ENCODE peak calls at places on chromosomes 13 and 19, in nine cellular contexts. K is transverse colon, U is HCT116, N is upper lobe of left lung, S is K562, P is H1, Y is suprapubic skin, C is stomach, M is GM12878. H is an unnamed sample. For H3K4me1, the result is how much of the 10 kb centered on the place peaks cover.

GRCh38 chr19:54029930-54030490 is 33.7 kb downstream of the VSTM1 start:
- DNase-seq in K (peak), U (peak), N (no peak), S (peak), P (peak), Y (no peak), C (peak), M (no peak), H (no peak)

GRCh38 chr13:111973186-111974064 is 93.5 kb upstream of the SOX1 start:
- DNase-seq in K (no peak), U (no peak), N (no peak), S (no peak), P (no peak), Y (no peak), C (no peak), M (no peak), H (no peak)

GRCh38 chr19:45166723-45167252 is 6.0 kb upstream of the NKPD1 start:
- DNase-seq in K (no peak), U (no peak), N (no peak), S (no peak), P (no peak), Y (no peak), C (no peak), M (no peak), H (no peak)

GRCh38 chr13:28438598-28439334 is 56.2 kb downstream of the FLT1 start:
- DNase-seq in K (no peak), U (no peak), N (no peak), S (no peak), P (no peak), Y (no peak), C (no peak), M (no peak), H (no peak)

GRCh38 chr13:52048516-52048915 is 24.0 kb downstream of the UTP14C start:
- DNase-seq in K (no peak), U (no peak), N (no peak), S (no peak), P (no peak), Y (no peak), C (no peak), M (no peak), H (no peak)

GRCh38 chr19:50563597-50563996 is 4.6 kb downstream of the LRRC4B start:
- DNase-seq in K (no peak), U (no peak), N (no peak), S (no peak), P (no peak), Y (no peak), C (no peak), M (no peak), H (no peak)

GRCh38 chr19:944171-944567 is 18.3 kb downstream of the ARID3A start:
- DNase-seq in K (peak), U (no peak), N (peak), S (peak), P (no peak), Y (no peak), C (peak), M (no peak), H (no peak)

GRCh38 chr13:114100446-114101320 is 31.7 kb downstream of the RASA3 start:
- DNase-seq in K (peak), U (no peak), N (peak), S (no peak), P (no peak), Y (peak), C (no peak), M (no peak), H (no peak)

GRCh38 chr13:20911037-20911436 is 8.5 kb upstream of the XPO4 start:
- DNase-seq in K (no peak), U (no peak), N (no peak), S (no peak), P (no peak), Y (no peak), C (no peak), M (no peak), H (no peak)

GRCh38 chr19:35534803-35535480 is 1.7 kb downstream of the GAPDHS start:
- DNase-seq in K (no peak), U (no peak), N (no peak), S (no peak), P (no peak), Y (no peak), C (no peak), M (no peak), H (no peak)

GRCh38 chr19:5492813-5493409 is 37.7 kb downstream of the ZNRF4 start:
- DNase-seq in K (no peak), U (no peak), N (no peak), S (no peak), P (no peak), Y (no peak), C (no peak), M (no peak), H (no peak)

GRCh38 chr19:54325194-54325621 is 12.2 kb upstream of the LILRA5 start:
- DNase-seq in K (no peak), U (peak), N (no peak), S (peak), P (peak), Y (no peak), C (no peak), M (no peak), H (no peak)

GRCh38 chr13:50376895-50377575 is 361.8 kb downstream of the KCNRG start:
- DNase-seq in K (no peak), U (no peak), N (no peak), S (no peak), P (peak), Y (no peak), C (no peak), M (no peak), H (peak)

GRCh38 chr19:2549701-2550191 is 73.8 kb downstream of the GADD45B start:
- DNase-seq in K (peak), U (no peak), N (peak), S (no peak), P (no peak), Y (peak), C (peak), M (no peak), H (no peak)

GRCh38 chr13:48492123-48493075 is 40.5 kb downstream of the RCBTB2 start:
- DNase-seq in K (peak), U (no peak), N (no peak), S (no peak), P (no peak), Y (peak), C (peak), M (peak), H (no peak)

GRCh38 chr13:95624020-95624419 is 20.5 kb downstream of the DZIP1 start:
- DNase-seq in K (no peak), U (peak), N (no peak), S (peak), P (peak), Y (no peak), C (no peak), M (no peak), H (no peak)

GRCh38 chr13:47639716-47640447 is 361.2 kb downstream of the SUCLA2 start:
- DNase-seq in K (no peak), U (no peak), N (no peak), S (no peak), P (no peak), Y (no peak), C (no peak), M (no peak), H (no peak)

GRCh38 chr19:5929179-5929578 is 15.1 kb downstream of the CAPS start:
- DNase-seq in K (no peak), U (no peak), N (no peak), S (no peak), P (no peak), Y (no peak), C (no peak), M (no peak), H (no peak)

GRCh38 chr19:52670046-52670445 is 31.9 kb upstream of the ZNF83 start:
- DNase-seq in K (peak), U (peak), N (no peak), S (no peak), P (no peak), Y (no peak), C (no peak), M (no peak), H (no peak)

GRCh38 chr19:7101498-7102253 is 32.2 kb downstream of the ZNF557 start:
- DNase-seq in K (no peak), U (no peak), N (no peak), S (no peak), P (no peak), Y (no peak), C (no peak), M (no peak), H (no peak)

GRCh38 chr19:44905437-44906160 is at the start of gene APOE:
- DNase-seq in K (peak), U (no peak), N (no peak), S (peak), P (peak), Y (no peak), C (no peak), M (no peak), H (no peak)

GRCh38 chr13:21240586-21240985 is 64.1 kb downstream of the MRPL57 start:
- DNase-seq in K (no peak), U (no peak), N (no peak), S (no peak), P (no peak), Y (no peak), C (no peak), M (no peak), H (no peak)

DNA sequence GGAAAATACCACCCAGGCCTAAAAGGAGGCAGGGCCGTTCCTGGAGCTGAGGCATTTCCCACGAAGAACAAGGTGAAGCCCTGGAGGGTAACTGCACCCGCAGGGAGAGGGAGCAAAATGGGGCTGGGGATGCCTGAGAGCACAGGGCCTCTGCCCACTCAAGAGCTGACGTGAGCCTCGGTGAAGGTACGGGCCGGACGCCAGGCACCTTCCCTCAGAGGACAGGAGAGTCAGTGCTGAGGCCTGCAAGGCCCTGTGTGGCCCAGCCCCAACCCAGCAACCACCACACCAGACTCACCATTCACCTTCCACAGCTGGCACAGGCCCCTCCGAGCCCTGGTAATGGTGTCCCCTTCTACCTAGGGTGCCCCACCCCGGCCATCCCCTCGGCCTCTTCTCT is 36.3 kb downstream of the DNMT1 start:
- DNase-seq in K (no peak), U (no peak), N (peak), S (no peak), P (no peak), Y (no peak), C (no peak), M (no peak), H (no peak)
- TF ChIP-seq POLR2AphosphoS5 in K (no peak), U (no peak), N (no peak), S (no peak), P (no peak), Y (no peak), C (no peak), M (peak), H (no peak)

GRCh38 chr19:3632098-3632497 is 5.5 kb upstream of the CACTIN start:
- DNase-seq in K (no peak), U (no peak), N (peak), S (no peak), P (no peak), Y (no peak), C (no peak), M (no peak), H (no peak)
- TF ChIP-seq POLR2A in K (no peak), U (no peak), N (no peak), S (no peak), P (no peak), Y (no peak), C (no peak), M (no peak), H (no peak)

DNA sequence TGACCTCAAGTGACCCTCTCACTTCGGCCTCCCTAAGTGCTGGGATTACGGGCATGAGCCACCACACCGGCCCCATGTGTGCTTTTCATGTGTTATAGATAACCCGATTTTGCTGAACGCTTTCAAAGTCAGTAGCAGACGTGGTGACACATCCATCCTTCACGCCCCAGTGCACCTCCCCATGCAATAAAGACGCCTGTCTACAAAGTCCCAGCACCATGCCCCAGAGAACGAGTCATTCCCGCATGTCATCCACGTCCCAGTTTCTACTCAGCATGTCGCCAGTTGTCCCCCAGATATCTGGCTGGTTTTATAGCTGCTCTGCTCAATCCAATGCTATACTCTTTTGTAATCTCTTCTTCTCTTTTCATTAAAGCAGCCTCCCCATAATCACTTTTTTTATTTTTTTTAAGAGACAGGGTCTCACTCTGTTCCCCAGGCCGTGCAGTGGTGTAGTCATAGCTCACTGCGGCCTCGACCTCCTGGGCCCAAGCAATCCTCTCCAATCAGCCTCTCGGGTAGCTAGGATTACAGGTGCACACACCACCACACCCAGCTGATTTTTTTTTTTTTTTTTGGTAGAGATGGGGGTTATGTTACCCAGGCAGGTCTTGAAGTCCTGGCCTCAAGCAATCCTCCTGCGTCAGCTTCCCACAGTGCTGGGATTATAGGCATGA is 42.5 kb downstream of the DNM2 start:
- DNase-seq in K (peak), U (peak), N (no peak), S (no peak), P (no peak), Y (no peak), C (no peak), M (no peak), H (no peak)
- H3K4me1 ChIP-seq in K (under half), U (under half), N (half or more), S (under half), P (under half), Y (half or more), C (half or more), M (under half), H (half or more)

DNA sequence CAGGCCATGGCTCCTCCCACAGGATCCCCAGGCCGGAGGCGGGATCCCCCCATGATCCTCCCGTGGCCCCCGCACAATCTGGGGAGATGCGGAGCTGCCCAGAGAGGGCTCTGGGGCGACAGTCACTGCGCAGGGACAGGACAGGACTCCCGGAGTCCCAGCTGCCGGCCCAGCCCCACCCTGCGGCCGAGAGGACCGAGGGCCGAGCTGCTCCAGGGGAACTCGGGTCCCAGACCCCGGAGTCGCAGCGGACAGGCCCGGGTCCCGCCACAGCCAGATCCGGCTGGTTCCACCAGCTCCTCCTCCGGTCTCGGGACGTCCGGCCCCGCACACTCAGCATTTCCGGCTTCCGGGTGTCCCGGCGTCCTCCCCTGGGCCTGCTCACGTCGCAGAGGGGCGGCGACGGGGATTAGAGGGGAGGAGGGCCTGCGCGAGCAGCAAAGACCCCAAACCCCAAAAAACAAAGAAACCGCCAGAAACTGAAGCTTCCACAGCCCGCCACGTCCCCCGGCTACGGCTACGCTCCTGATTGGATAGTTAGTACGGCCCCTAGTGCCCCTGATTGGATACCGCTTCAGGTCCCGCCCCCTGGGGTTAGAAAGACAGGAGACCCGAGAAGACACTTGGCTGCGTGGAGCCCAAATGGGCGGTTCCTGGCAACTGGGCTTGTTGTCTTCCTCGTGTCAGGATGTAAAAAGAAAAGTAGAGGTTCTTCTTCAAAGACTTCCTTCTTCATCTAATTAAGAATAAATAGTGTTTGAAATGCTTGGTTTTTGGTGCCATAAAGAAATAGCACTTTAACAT is 21.3 kb upstream of the OR10H1 start:
- DNase-seq in K (peak), U (peak), N (peak), S (peak), P (no peak), Y (peak), C (peak), M (peak), H (no peak)
- TF ChIP-seq POLR2AphosphoS5 in K (peak), U (peak), N (peak), S (peak), P (no peak), Y (peak), C (peak), M (peak), H (peak)

GRCh38 chr13:108760129-108760528 is 130.7 kb downstream of the MYO16 start:
- DNase-seq in K (no peak), U (no peak), N (no peak), S (no peak), P (no peak), Y (no peak), C (no peak), M (no peak), H (no peak)

GRCh38 chr13:108755084-108755483 is 125.7 kb downstream of the MYO16 start:
- DNase-seq in K (no peak), U (no peak), N (no peak), S (no peak), P (no peak), Y (no peak), C (no peak), M (no peak), H (no peak)
- TF ChIP-seq POLR2A in K (no peak), U (no peak), N (no peak), S (no peak), P (no peak), Y (no peak), C (no peak), M (no peak), H (no peak)

DNA sequence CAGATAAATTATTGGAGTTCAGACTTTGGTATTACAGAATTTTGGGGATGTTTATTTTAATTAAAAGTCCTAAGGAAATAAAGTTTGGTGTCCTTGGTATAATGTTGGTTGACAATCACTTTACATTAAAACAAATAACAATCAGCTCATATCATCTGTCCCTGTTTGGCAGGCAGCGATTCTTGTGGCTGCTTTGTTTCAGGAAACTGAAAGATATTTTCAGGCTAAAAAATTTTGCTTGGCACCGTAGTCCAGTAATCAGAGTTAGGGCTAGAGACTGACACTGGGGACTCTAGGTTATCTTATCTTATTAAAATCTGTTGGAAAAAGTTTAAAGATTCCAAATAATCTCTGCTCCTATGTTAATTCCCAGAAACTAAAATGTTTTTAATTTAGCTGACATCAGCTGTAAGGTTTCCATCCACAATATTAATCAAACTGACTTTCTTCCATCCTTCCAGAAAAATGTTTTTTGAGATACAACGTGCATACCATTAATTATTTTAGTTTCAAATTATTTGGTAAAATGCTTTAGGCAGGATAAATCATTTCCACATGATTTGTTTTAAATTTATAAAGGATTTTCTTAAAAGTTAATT is 97.6 kb downstream of the ZIC5 start:
- DNase-seq in K (no peak), U (no peak), N (no peak), S (no peak), P (no peak), Y (no peak), C (no peak), M (no peak), H (no peak)
- H3K4me1 ChIP-seq in K (under half), U (under half), N (under half), S (under half), P (under half), Y (under half), C (under half), M (under half), H (under half)

GRCh38 chr19:39097721-39098120 is 13.6 kb downstream of the ACP7 start:
- DNase-seq in K (no peak), U (no peak), N (no peak), S (no peak), P (no peak), Y (no peak), C (no peak), M (no peak), H (no peak)

GRCh38 chr19:39099341-39099740 is 15.2 kb downstream of the ACP7 start:
- DNase-seq in K (no peak), U (no peak), N (no peak), S (no peak), P (no peak), Y (no peak), C (no peak), M (no peak), H (no peak)

GRCh38 chr19:39098365-39099269 is 14.4 kb downstream of the ACP7 start:
- DNase-seq in K (no peak), U (no peak), N (peak), S (no peak), P (peak), Y (no peak), C (no peak), M (no peak), H (no peak)

GRCh38 chr19:39103151-39103550 is 19.0 kb downstream of the ACP7 start:
- DNase-seq in K (no peak), U (no peak), N (no peak), S (no peak), P (no peak), Y (no peak), C (no peak), M (no peak), H (no peak)

DNA sequence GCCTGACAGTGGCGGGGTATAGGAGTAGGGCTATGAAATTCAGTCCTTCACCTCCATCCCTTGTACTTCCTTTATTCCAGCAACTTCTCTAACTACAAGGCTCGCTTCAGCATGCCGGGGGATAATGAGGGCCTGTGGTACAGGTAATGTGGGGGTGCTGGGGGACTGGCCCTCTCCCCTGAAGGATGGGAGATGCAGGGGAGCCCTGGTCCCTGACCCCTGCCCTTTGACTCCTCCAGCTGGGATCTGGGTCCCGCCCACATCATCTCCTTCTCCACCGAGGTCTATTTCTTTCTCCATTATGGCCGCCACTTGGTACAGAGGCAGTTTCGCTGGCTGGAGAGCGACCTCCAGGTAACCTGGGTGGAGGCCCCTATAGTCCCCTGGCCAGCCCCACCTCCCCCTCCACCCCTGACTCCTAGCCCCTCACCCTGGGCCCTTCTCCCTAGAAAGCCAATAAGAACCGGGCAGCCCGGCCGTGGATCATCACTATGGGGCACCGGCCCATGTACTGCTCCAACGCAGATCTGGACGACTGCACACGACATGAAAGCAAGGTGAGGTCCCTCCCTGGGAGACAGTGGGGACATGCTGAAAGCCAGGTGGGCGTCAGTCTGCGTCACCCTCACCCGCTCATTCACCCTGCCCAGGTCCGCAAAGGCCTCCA is 16.5 kb downstream of the ACP7 start:
- DNase-seq in K (no peak), U (no peak), N (peak), S (no peak), P (no peak), Y (no peak), C (no peak), M (no peak), H (no peak)
- TF ChIP-seq POLR2AphosphoS5 in K (no peak), U (no peak), N (no peak), S (no peak), P (no peak), Y (no peak), C (no peak), M (no peak), H (no peak)

H was measured in vagina.